ENCODE peak calls at places on chromosome X, in four cellular contexts. J is psoas muscle, G is ascending aorta, A is tibial nerve. Q is an unnamed sample.

GRCh38 chrX:8844157-8844556 is 43.0 kb upstream of the FAM9A start:
- DNase-seq in J (no peak), G (no peak), A (no peak), Q (no peak)

GRCh38 chrX:16743604-16744325 is 24.4 kb downstream of the SYAP1 start:
- DNase-seq in J (no peak), G (no peak), A (no peak), Q (no peak)

GRCh38 chrX:153635788-153636668 is 11.0 kb upstream of the DUSP9 start:
- DNase-seq in J (peak), G (no peak), A (no peak), Q (no peak)

GRCh38 chrX:10254746-10255145 is 98.0 kb downstream of the CLCN4 start:
- DNase-seq in J (no peak), G (no peak), A (no peak), Q (no peak)

GRCh38 chrX:37315511-37316248 is 33.5 kb upstream of the PRRG1 start:
- DNase-seq in J (no peak), G (no peak), A (no peak), Q (no peak)

GRCh38 chrX:129996120-129996519 is 13.7 kb downstream of the BCORL1 start:
- DNase-seq in J (no peak), G (no peak), A (no peak), Q (no peak)

GRCh38 chrX:23185951-23186350 is 148.7 kb upstream of the PTCHD1 start:
- DNase-seq in J (no peak), G (no peak), A (no peak), Q (no peak)

GRCh38 chrX:283115-283845 is 2.1 kb downstream of the PLCXD1 start:
- DNase-seq in J (peak), G (peak), A (peak), Q (peak)

GRCh38 chrX:70444326-70445196 is at the start of gene DLG3:
- DNase-seq in J (no peak), G (no peak), A (no peak), Q (no peak)

GRCh38 chrX:68934421-68934820 is 105.6 kb downstream of the EFNB1 start:
- DNase-seq in J (no peak), G (no peak), A (no peak), Q (no peak)

GRCh38 chrX:31555506-31555905 is 483.7 kb upstream of the FTHL17 start:
- DNase-seq in J (no peak), G (no peak), A (no peak), Q (no peak)

GRCh38 chrX:108159028-108159670 is 67.6 kb downstream of the ATG4A start:
- DNase-seq in J (no peak), G (no peak), A (no peak), Q (no peak)

GRCh38 chrX:46340696-46341095 is 204.5 kb downstream of the ZNF674 start:
- DNase-seq in J (no peak), G (no peak), A (no peak), Q (no peak)

GRCh38 chrX:4320436-4320947 is 607.0 kb upstream of the PRKX start:
- DNase-seq in J (no peak), G (no peak), A (no peak), Q (no peak)

GRCh38 chrX:100447563-100448397 is 37.7 kb upstream of the PCDH19 start:
- DNase-seq in J (peak), G (no peak), A (peak), Q (no peak)

GRCh38 chrX:50814701-50815476 is 895 bp upstream of the SHROOM4 start:
- DNase-seq in J (no peak), G (no peak), A (no peak), Q (no peak)
- H3K27ac ChIP-seq in J (no peak), G (peak), A (no peak), Q (no peak)

GRCh38 chrX:54776987-54777672 is 20.9 kb downstream of the ITIH6 start:
- DNase-seq in J (no peak), G (no peak), A (no peak), Q (no peak)
- H3K27ac ChIP-seq in J (no peak), G (no peak), A (no peak), Q (no peak)

GRCh38 chrX:149511081-149511480 is 6.0 kb upstream of the IDS start:
- DNase-seq in J (no peak), G (no peak), A (no peak), Q (no peak)
- H3K27ac ChIP-seq in J (no peak), G (no peak), A (no peak), Q (no peak)

GRCh38 chrX:41144873-41145272 is 59.6 kb downstream of the USP9X start:
- DNase-seq in J (no peak), G (no peak), A (no peak), Q (no peak)

GRCh38 chrX:41137589-41137988 is 52.3 kb downstream of the USP9X start:
- DNase-seq in J (no peak), G (no peak), A (no peak), Q (no peak)

GRCh38 chrX:41145920-41146608 is 60.8 kb downstream of the USP9X start:
- DNase-seq in J (no peak), G (no peak), A (no peak), Q (no peak)

GRCh38 chrX:41142130-41142529 is 56.9 kb downstream of the USP9X start:
- DNase-seq in J (no peak), G (no peak), A (no peak), Q (no peak)
- H3K27ac ChIP-seq in J (no peak), G (no peak), A (no peak), Q (peak)

GRCh38 chrX:87265518-87265917 is 252.1 kb upstream of the KLHL4 start:
- DNase-seq in J (no peak), G (no peak), A (no peak), Q (no peak)
- H3K27ac ChIP-seq in J (no peak), G (no peak), A (no peak), Q (no peak)

GRCh38 chrX:49270249-49270921 is 792 bp downstream of the PPP1R3F start:
- DNase-seq in J (no peak), G (no peak), A (no peak), Q (no peak)

GRCh38 chrX:49269768-49270248 is at the start of gene PPP1R3F:
- DNase-seq in J (peak), G (no peak), A (no peak), Q (no peak)

GRCh38 chrX:49273181-49273727 is 3.7 kb downstream of the PPP1R3F start:
- DNase-seq in J (no peak), G (no peak), A (no peak), Q (no peak)

GRCh38 chrX:49271341-49271740 is 1.7 kb downstream of the PPP1R3F start:
- DNase-seq in J (no peak), G (no peak), A (no peak), Q (no peak)

DNA sequence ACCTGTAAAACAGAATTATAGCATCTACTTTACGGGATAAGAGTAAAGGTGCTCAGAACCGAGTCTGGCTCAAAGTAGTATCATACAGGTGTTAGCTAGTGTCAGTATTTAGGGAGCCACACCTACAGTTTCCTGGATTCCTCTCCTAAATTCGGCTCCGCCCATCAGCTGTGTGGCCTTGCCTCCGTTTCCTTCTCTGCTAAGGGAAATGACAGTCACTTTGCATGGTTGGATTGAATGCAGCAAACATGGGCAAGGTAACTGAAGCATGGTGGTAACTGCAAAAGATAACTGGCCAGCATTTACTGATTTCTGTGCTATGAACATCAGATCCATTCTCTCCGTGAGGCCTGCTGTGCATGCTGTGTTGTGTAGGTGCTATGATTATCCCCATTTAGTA is 2.8 kb downstream of the PPP1R3F start:
- DNase-seq in J (no peak), G (no peak), A (no peak), Q (no peak)
- H3K27ac ChIP-seq in J (no peak), G (no peak), A (no peak), Q (no peak)

GRCh38 chrX:121191779-121192178 is 144.4 kb downstream of the GLUD2 start:
- DNase-seq in J (no peak), G (no peak), A (no peak), Q (no peak)
- H3K27ac ChIP-seq in J (no peak), G (no peak), A (no peak), Q (no peak)

DNA sequence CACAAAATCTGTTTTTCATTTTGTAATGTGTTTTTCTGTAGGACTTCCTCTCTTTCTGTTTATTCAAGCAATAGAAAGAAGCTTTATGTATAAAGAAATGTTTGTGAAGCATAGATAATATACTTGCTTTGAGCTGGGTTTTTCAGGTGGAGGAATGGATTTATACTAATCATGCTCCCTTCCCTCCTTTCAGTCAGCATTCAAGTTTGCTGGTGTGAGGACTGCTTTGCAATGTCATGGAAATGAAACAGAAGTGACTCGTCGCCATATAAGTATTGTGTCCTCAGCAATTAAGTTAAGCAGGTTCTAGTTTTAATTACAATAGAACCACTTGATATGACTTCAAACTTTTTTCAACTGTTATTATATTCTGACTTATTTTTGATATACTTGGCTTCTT is 1447.1 kb downstream of the PCDH19 start:
- DNase-seq in J (no peak), G (no peak), A (no peak), Q (no peak)
- H3K27ac ChIP-seq in J (no peak), G (no peak), A (no peak), Q (no peak)

GRCh38 chrX:154734101-154734781 is 16.6 kb downstream of the GAB3 start:
- DNase-seq in J (no peak), G (no peak), A (no peak), Q (no peak)
- H3K27ac ChIP-seq in J (peak), G (peak), A (peak), Q (no peak)

GRCh38 chrX:40094900-40095587 is 2.7 kb downstream of the BCOR start:
- DNase-seq in J (no peak), G (no peak), A (no peak), Q (no peak)
- H3K27ac ChIP-seq in J (peak), G (peak), A (peak), Q (no peak)